ENCODE peak calls at places on chromosome 7, in seven cellular contexts. A is KBM-7; W is stimulated activated CD4-positive, alpha-beta T cell treated with anti-CD3 and anti-CD28 coated beads, Interleukin-1b, Interleukin-23, amount 100 ng/mL, for 24 hours; N is thoracic aorta; U is GOT3; T is astrocyte of the spinal cord; L is NCI-H1417 treated with DMSO at 0.1 percent for 48 hours. S is an unnamed sample.

GRCh38 chr7:141700848-141701371 is 1.1 kb downstream of the DENND11 start:
- DNase-seq in A (no peak), W (no peak), N (no peak), U (no peak), T (no peak), L (no peak), S (peak; percentile 33)

GRCh38 chr7:112411186-112411795 is 39.0 kb upstream of the IFRD1 start:
- DNase-seq in A (no peak), W (no peak), N (no peak), U (no peak), T (peak; percentile 56), L (no peak), S (peak; percentile 20)

GRCh38 chr7:46558482-46559193 is 637.6 kb upstream of the IGFBP3 start:
- DNase-seq in A (no peak), W (no peak), N (no peak), U (no peak), T (no peak), L (no peak), S (no peak)

GRCh38 chr7:108972009-108972408 is 402.3 kb downstream of the DNAJB9 start:
- DNase-seq in A (no peak), W (no peak), N (no peak), U (no peak), T (peak; percentile 53), L (no peak), S (no peak)

GRCh38 chr7:14457567-14458453 is 444.7 kb downstream of the DGKB start:
- DNase-seq in A (peak; percentile 63), W (peak; percentile 19), N (peak; percentile 6), U (peak; percentile 27), T (peak; percentile 88), L (peak; percentile 28), S (peak; percentile 61)

GRCh38 chr7:82375713-82376112 is 67.9 kb downstream of the CACNA2D1 start:
- DNase-seq in A (no peak), W (no peak), N (no peak), U (no peak), T (no peak), L (peak; percentile 66), S (no peak)

GRCh38 chr7:39758234-39758970 is 135.0 kb downstream of the RALA start:
- DNase-seq in A (no peak), W (no peak), N (no peak), U (no peak), T (no peak), L (no peak), S (no peak)

GRCh38 chr7:85186083-85186520 is 754 bp downstream of the SEMA3D start:
- DNase-seq in A (peak; percentile 56), W (no peak), N (no peak), U (no peak), T (peak; percentile 66), L (no peak), S (no peak)

GRCh38 chr7:105916603-105917002 is 40.2 kb upstream of the ATXN7L1 start:
- DNase-seq in A (no peak), W (no peak), N (no peak), U (no peak), T (peak; percentile 39), L (no peak), S (no peak)

GRCh38 chr7:74033372-74034311 is 5.7 kb downstream of the ELN start:
- DNase-seq in A (no peak), W (no peak), N (no peak), U (no peak), T (peak; percentile 46), L (no peak), S (no peak)

GRCh38 chr7:92609921-92610518 is 19.8 kb upstream of the FAM133B start:
- DNase-seq in A (peak; percentile 58), W (no peak), N (no peak), U (no peak), T (peak; percentile 46), L (no peak), S (no peak)

GRCh38 chr7:93092757-93093370 is 24.9 kb downstream of the SAMD9 start:
- DNase-seq in A (peak; percentile 31), W (no peak), N (no peak), U (no peak), T (peak; percentile 41), L (no peak), S (no peak)

GRCh38 chr7:128945668-128946366 is 8.1 kb downstream of the IRF5 start:
- DNase-seq in A (no peak), W (no peak), N (no peak), U (no peak), T (no peak), L (no peak), S (no peak)

GRCh38 chr7:25295404-25295803 is 67.1 kb upstream of the NPVF start:
- DNase-seq in A (no peak), W (no peak), N (no peak), U (no peak), T (no peak), L (no peak), S (no peak)

GRCh38 chr7:5425507-5426225 is 2.0 kb upstream of the TNRC18 start:
- DNase-seq in A (peak; percentile 88), W (no peak), N (no peak), U (peak; percentile 37), T (peak; percentile 91), L (peak; percentile 87), S (peak; percentile 18)

GRCh38 chr7:100827330-100828226 is at the start of gene EPHB4:
- DNase-seq in A (peak; percentile 92), W (no peak), N (no peak), U (no peak), T (peak; percentile 91), L (no peak), S (no peak)

GRCh38 chr7:4712371-4713182 is 30.5 kb downstream of the FOXK1 start:
- DNase-seq in A (no peak), W (no peak), N (no peak), U (no peak), T (peak; percentile 29), L (peak; percentile 80), S (peak; percentile 50)

GRCh38 chr7:8436965-8437364 is 3.6 kb downstream of the NXPH1 start:
- DNase-seq in A (peak; percentile 55), W (no peak), N (no peak), U (no peak), T (no peak), L (no peak), S (peak; percentile 80)

GRCh38 chr7:105387621-105388372 is 924 bp downstream of the SRPK2 start:
- DNase-seq in A (peak; percentile 65), W (peak; percentile 6), N (no peak), U (no peak), T (peak; percentile 42), L (no peak), S (peak; percentile 67)

GRCh38 chr7:14717711-14718304 is 184.7 kb downstream of the DGKB start:
- DNase-seq in A (peak; percentile 21), W (no peak), N (no peak), U (no peak), T (peak; percentile 42), L (peak; percentile 75), S (no peak)

GRCh38 chr7:5630670-5631069 is 150.8 kb downstream of the RNF216 start:
- DNase-seq in A (no peak), W (no peak), N (no peak), U (no peak), T (no peak), L (no peak), S (peak; percentile 78)

GRCh38 chr7:50970092-50970491 is 187.4 kb upstream of the GRB10 start:
- DNase-seq in A (no peak), W (no peak), N (no peak), U (no peak), T (no peak), L (no peak), S (no peak)

GRCh38 chr7:130917669-130918128 is 183.7 kb upstream of the KLF14 start:
- DNase-seq in A (no peak), W (no peak), N (no peak), U (no peak), T (peak; percentile 73), L (no peak), S (no peak)

S was measured in activated CD4-positive, alpha-beta T cell treated with anti-CD3 and anti-CD28 coated beads for 36 hours.